ENCODE peak calls at places on chromosomes 12 and 14, in four cellular contexts. U is HepG2, G is A549, H is K562. R is an unnamed sample.

GRCh38 chr12:115672506-115673080 is 604.9 kb downstream of the MED13L start:
- DNase-seq in U (no peak), G (no peak), H (no peak), R (no peak)

GRCh38 chr12:132426349-132427176 is 63.4 kb upstream of the FBRSL1 start:
- DNase-seq in U (peak), G (no peak), H (no peak), R (no peak)

GRCh38 chr12:66304296-66304915 is 2.1 kb downstream of the HELB start:
- DNase-seq in U (no peak), G (no peak), H (no peak), R (no peak)

GRCh38 chr12:80512781-80513180 is 68.7 kb downstream of the PTPRQ start:
- DNase-seq in U (no peak), G (no peak), H (no peak), R (no peak)

GRCh38 chr12:42696424-42697149 is 107.0 kb upstream of the PRICKLE1 start:
- DNase-seq in U (no peak), G (no peak), H (no peak), R (no peak)

GRCh38 chr12:42862055-42862454 is 272.5 kb upstream of the PRICKLE1 start:
- DNase-seq in U (no peak), G (no peak), H (no peak), R (no peak)

GRCh38 chr14:91249841-91250616 is 5.5 kb upstream of the GPR68 start:
- DNase-seq in U (peak), G (peak), H (peak), R (peak)

GRCh38 chr14:73717998-73718741 is 4.0 kb upstream of the PNMA1 start:
- DNase-seq in U (no peak), G (no peak), H (no peak), R (no peak)

GRCh38 chr12:60874091-60874490 is 1278.3 kb downstream of the SLC16A7 start:
- DNase-seq in U (no peak), G (no peak), H (no peak), R (no peak)

GRCh38 chr14:55605793-55606192 is 25.8 kb downstream of the KTN1 start:
- DNase-seq in U (peak), G (peak), H (no peak), R (no peak)

GRCh38 chr12:52646613-52647012 is 5.4 kb downstream of the KRT2 start:
- DNase-seq in U (no peak), G (no peak), H (no peak), R (no peak)

GRCh38 chr12:52644078-52644415 is 8.0 kb downstream of the KRT2 start:
- DNase-seq in U (no peak), G (no peak), H (no peak), R (no peak)

GRCh38 chr12:52645120-52645761 is 6.8 kb downstream of the KRT2 start:
- DNase-seq in U (no peak), G (no peak), H (peak), R (no peak)

GRCh38 chr12:52647601-52648000 is 4.4 kb downstream of the KRT2 start:
- DNase-seq in U (no peak), G (no peak), H (no peak), R (no peak)

DNA sequence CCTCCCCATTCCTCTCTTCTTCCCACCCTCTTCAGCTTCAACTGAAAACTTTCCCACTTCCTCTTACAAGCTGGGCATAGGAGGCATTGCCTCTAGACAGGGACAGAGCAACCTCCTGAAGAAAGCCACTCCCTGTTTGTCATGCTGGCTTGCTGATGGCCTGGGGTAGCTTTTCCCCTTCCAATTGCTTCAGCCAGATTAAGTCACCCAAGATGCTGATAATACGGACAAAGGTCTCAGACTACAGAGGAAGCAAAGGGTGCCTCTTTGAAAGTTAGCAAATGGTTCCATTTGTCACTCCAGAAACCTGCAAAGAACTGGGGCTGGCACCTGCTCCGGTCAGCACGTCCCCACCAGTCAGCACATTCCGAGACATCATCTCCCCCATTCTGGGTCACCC is 6.0 kb downstream of the KRT2 start:
- DNase-seq in U (no peak), G (no peak), H (no peak), R (no peak)
- TF ChIP-seq JUNB in U (no peak), G (no peak), H (no peak), R (no peak)

GRCh38 chr12:117444781-117445180 is 83.4 kb upstream of the NOS1 start:
- DNase-seq in U (no peak), G (no peak), H (no peak), R (no peak)

GRCh38 chr12:117453961-117454360 is 92.5 kb upstream of the NOS1 start:
- DNase-seq in U (no peak), G (no peak), H (no peak), R (no peak)

GRCh38 chr12:117452071-117452470 is 90.6 kb upstream of the NOS1 start:
- DNase-seq in U (no peak), G (no peak), H (no peak), R (no peak)

GRCh38 chr12:117447665-117448366 is 86.4 kb upstream of the NOS1 start:
- DNase-seq in U (no peak), G (no peak), H (no peak), R (no peak)

DNA sequence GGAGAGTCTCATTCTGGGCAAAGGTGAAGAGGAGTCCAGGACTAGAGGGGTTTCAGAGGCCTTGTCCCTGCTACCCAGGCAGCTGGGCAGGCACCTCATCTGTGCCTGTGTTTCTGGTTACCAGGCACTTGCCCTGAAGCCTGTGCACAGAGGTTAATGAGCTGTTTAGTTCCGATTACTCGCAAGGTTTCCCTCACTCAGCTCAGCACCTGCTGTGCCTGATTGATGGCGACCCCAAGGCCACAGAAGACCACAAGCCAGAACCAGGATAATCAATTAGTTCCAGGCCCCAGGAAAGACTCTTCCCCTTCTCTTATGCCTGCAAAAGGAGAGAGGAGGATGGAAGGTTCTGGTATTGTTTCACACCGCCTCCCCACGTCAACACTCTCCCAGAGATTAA is 88.8 kb upstream of the NOS1 start:
- DNase-seq in U (no peak), G (no peak), H (no peak), R (no peak)
- TF ChIP-seq CEBPB in U (no peak), G (no peak), H (no peak), R (no peak)

GRCh38 chr12:94172031-94172430 is 23.7 kb downstream of the PLXNC1 start:
- DNase-seq in U (peak), G (no peak), H (no peak), R (no peak)

GRCh38 chr12:94172973-94173372 is 24.6 kb downstream of the PLXNC1 start:
- DNase-seq in U (peak), G (peak), H (no peak), R (no peak)

GRCh38 chr12:94171595-94171930 is 23.2 kb downstream of the PLXNC1 start:
- DNase-seq in U (no peak), G (no peak), H (no peak), R (no peak)

GRCh38 chr12:94174576-94174975 is 26.2 kb downstream of the PLXNC1 start:
- DNase-seq in U (no peak), G (no peak), H (no peak), R (no peak)

DNA sequence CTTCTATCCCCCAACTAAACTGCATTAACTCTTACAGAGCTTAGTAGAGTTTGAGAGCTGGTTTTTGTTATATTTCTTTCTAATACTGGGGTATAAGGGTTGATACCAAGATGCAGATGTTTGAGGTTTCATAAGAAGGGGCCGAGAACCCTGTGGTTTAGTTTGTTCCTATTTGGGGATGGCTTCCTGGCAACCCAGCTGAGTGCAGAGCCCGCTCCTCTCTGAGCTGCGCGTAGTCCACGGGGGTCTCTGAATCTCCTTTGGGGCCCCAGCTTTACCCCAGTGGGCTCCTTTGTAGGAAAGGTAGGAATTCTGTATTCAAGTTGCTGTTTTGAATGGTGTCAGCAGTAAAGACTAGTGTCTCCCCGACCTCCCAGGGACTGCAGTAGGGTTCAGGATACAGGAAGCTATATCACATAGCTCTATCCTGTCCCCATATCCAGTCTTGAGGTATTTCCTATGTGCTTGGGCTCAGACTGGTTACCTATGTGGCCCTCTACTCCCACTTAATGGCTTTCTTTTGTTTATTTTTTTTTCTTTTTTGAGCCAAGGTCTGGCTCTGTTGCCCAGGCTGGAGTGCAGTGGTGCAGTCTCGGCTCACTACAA is 25.4 kb downstream of the PLXNC1 start:
- DNase-seq in U (no peak), G (no peak), H (no peak), R (no peak)
- TF ChIP-seq EP300 in U (no peak), G (no peak), H (no peak), R (no peak)

GRCh38 chr12:29322157-29322556 is 58.8 kb downstream of the ERGIC2 start:
- DNase-seq in U (no peak), G (no peak), H (no peak), R (no peak)
- TF ChIP-seq JUNB in U (no peak), G (no peak), H (no peak), R (no peak)

GRCh38 chr14:88364710-88365413 is 20.6 kb upstream of the SPATA7 start:
- DNase-seq in U (no peak), G (no peak), H (no peak), R (no peak)
- TF ChIP-seq CEBPB in U (no peak), G (no peak), H (no peak), R (no peak)

DNA sequence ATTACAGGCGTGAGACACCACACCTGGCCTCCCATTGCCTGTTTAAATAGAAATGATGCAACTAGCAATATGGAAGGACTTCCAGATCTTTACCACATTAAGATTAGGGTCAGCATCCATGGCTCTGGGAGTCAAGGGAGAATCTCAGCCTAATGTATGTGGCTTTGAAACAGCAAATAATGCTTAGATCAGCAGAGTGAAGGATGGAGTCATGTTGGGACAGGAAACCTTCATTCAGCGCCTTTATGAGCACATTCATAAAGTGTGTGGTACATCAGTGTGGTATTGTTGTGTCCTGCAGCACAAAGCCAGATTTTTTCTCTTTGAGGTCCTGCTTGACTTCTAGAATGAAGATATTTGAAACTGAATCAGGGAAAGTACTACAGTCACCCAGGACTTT is 15.3 kb upstream of the SPSB2 start:
- DNase-seq in U (no peak), G (no peak), H (no peak), R (no peak)
- TF ChIP-seq EP300 in U (no peak), G (no peak), H (no peak), R (no peak)

GRCh38 chr12:47276253-47277070 is 196.7 kb upstream of the AMIGO2 start:
- DNase-seq in U (peak), G (peak), H (no peak), R (peak)
- TF ChIP-seq JUNB in U (no peak), G (peak), H (no peak), R (no peak)

GRCh38 chr12:124939428-124940142 is 25.1 kb upstream of the UBC start:
- DNase-seq in U (peak), G (peak), H (peak), R (peak)
- TF ChIP-seq CEBPB in U (no peak), G (peak), H (no peak), R (peak)

DNA sequence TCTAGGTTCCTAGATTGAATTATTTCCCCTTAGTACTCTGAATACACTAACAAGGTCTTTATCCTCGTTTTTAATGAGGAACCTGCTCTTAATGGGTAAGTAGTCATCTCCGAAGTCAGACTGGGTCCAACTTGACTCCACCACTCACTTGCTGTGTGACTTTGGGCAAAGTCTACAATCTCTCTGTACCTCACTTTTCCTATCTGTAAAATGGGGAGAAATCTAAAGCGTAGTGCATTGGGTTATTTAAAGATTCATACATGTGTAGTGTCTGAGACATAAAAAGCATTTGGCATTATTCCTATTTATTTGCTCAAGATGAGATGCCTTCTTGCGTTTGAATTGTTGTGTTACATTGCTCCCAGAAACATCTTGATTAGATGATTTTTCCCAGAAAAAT is 51.5 kb downstream of the GTF2A1 start:
- DNase-seq in U (no peak), G (no peak), H (no peak), R (no peak)
- TF ChIP-seq EP300 in U (no peak), G (no peak), H (no peak), R (no peak)

GRCh38 chr12:25384038-25384953 is 133.6 kb upstream of the KRAS start:
- DNase-seq in U (peak), G (peak), H (no peak), R (no peak)
- TF ChIP-seq JUNB in U (no peak), G (no peak), H (no peak), R (no peak)

R was measured in GM12878.